ENCODE peak calls at places on chromosome 15, in four cellular contexts. U is psoas muscle, A is colonic mucosa, K is PC-9. S is an unnamed sample.

GRCh38 chr15:46808834-46809233 is 908.5 kb upstream of the SEMA6D start:
- DNase-seq in U (no peak), A (no peak), K (no peak), S (peak; percentile 45)

GRCh38 chr15:71219646-71220045 is 104.4 kb downstream of the THSD4 start:
- DNase-seq in U (no peak), A (no peak), K (no peak), S (peak; percentile 68)

GRCh38 chr15:82551646-82552247 is 11.5 kb upstream of the RPS17 start:
- DNase-seq in U (no peak), A (no peak), K (peak; percentile 68), S (peak; percentile 65)

GRCh38 chr15:94855018-94855408 is 623.7 kb downstream of the MCTP2 start:
- DNase-seq in U (no peak), A (no peak), K (no peak), S (no peak)

GRCh38 chr15:84648539-84648938 is 5.5 kb downstream of the WDR73 start:
- DNase-seq in U (peak; percentile 61), A (no peak), K (no peak), S (no peak)

GRCh38 chr15:78438595-78439285 is 724 bp downstream of the IREB2 start:
- DNase-seq in U (no peak), A (no peak), K (no peak), S (no peak)

GRCh38 chr15:70271422-70272088 is 173.8 kb upstream of the TLE3 start:
- DNase-seq in U (peak; percentile 47), A (no peak), K (peak; percentile 93), S (peak; percentile 62)

GRCh38 chr15:75230524-75231371 is 27.4 kb upstream of the GOLGA6C start:
- DNase-seq in U (peak; percentile 7), A (no peak), K (no peak), S (no peak)

GRCh38 chr15:90957105-90957790 is 2.6 kb downstream of the RCCD1 start:
- DNase-seq in U (no peak), A (no peak), K (no peak), S (no peak)

GRCh38 chr15:28003302-28004037 is 95.6 kb downstream of the OCA2 start:
- DNase-seq in U (no peak), A (peak; percentile 8), K (no peak), S (no peak)

GRCh38 chr15:78034495-78035191 is 42.9 kb downstream of the TBC1D2B start:
- DNase-seq in U (no peak), A (no peak), K (no peak), S (no peak)

GRCh38 chr15:39804026-39804425 is 21.4 kb upstream of the FSIP1 start:
- DNase-seq in U (no peak), A (no peak), K (no peak), S (peak; percentile 96)

GRCh38 chr15:87155771-87156170 is 1076.1 kb downstream of the AGBL1 start:
- DNase-seq in U (no peak), A (no peak), K (no peak), S (no peak)

GRCh38 chr15:74414081-74414580 is 19.6 kb downstream of the SEMA7A start:
- DNase-seq in U (no peak), A (no peak), K (no peak), S (no peak)

GRCh38 chr15:76903251-76903681 is 1.9 kb downstream of the SCAPER start:
- DNase-seq in U (no peak), A (no peak), K (no peak), S (peak; percentile 38)

GRCh38 chr15:35486296-35486695 is 59.7 kb downstream of the DPH6 start:
- DNase-seq in U (no peak), A (no peak), K (no peak), S (no peak)

GRCh38 chr15:100601158-100601557 is 826 bp downstream of the LINS1 start:
- DNase-seq in U (no peak), A (no peak), K (no peak), S (peak; percentile 6)

GRCh38 chr15:58249646-58250312 is 111.6 kb downstream of the AQP9 start:
- DNase-seq in U (no peak), A (no peak), K (no peak), S (no peak)

GRCh38 chr15:95298729-95299128 is 1031.8 kb upstream of the NR2F2 start:
- DNase-seq in U (no peak), A (no peak), K (no peak), S (no peak)

GRCh38 chr15:31300981-31301686 is 25.5 kb upstream of the KLF13 start:
- DNase-seq in U (no peak), A (no peak), K (no peak), S (no peak)

GRCh38 chr15:67064607-67065530 is 533 bp upstream of the SMAD3 start:
- DNase-seq in U (peak; percentile 69), A (peak; percentile 70), K (peak; percentile 50), S (peak; percentile 54)

GRCh38 chr15:101064795-101065569 is 145.8 kb downstream of the LRRK1 start:
- DNase-seq in U (no peak), A (no peak), K (no peak), S (no peak)

GRCh38 chr15:47788685-47789084 is 71.4 kb downstream of the SEMA6D start:
- DNase-seq in U (no peak), A (no peak), K (no peak), S (no peak)

GRCh38 chr15:81046290-81046689 is 45.6 kb downstream of the TLNRD1 start:
- DNase-seq in U (no peak), A (no peak), K (no peak), S (no peak)
- H3K4me1 ChIP-seq in U (no peaks in the 10 kb centered on the region), A (no peaks in the 10 kb centered on the region), K (no peaks in the 10 kb centered on the region), S (no peaks in the 10 kb centered on the region)

GRCh38 chr15:63605036-63605435 is 7.8 kb downstream of the FBXL22 start:
- DNase-seq in U (no peak), A (no peak), K (no peak), S (peak; percentile 29)
- TF ChIP-seq CTCF in U (no peak), A (no peak), K (no peak), S (no peak)

DNA sequence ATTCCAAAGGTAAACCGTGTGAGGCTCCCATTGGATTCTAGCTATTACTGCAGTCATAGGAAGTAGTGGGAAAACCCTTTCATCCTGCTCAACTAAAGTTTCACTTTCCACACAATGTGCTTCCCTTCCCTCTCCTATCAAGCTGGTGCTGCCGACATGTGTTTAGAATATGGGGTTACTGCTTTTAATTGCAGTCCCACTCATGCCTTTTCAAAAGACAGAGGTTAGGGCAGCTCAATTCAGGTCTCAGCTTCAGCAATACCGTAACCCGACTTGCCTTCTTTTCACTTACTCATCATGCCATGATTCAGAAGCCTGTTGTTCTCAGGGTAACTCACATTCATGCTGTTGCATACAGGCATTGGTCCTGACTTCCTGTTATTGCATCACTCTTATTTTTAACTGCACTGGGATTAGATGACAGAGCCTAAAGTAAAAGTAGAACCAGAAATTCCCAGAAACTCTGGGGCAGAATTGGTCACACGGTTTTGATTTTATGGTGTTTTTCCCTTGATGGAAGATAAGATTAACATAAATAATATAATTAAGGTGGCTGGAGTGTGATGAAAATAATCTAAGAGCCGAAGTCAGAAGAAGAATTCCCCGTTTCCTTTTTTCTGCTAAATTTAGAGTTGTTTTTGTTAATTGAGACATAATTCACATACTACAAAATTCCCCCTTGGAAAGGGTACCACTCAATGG is 45.7 kb downstream of the C2CD4B start:
- DNase-seq in U (no peak), A (no peak), K (peak; percentile 84), S (peak; percentile 98)
- H3K27ac ChIP-seq in U (peak overlapping the region; percentile 83), A (peak overlapping the region; percentile 88), K (peak overlapping the region; percentile 75), S (peak overlapping the region; percentile 94)

GRCh38 chr15:68112711-68113110 is 58.6 kb downstream of the PIAS1 start:
- DNase-seq in U (no peak), A (no peak), K (no peak), S (no peak)

GRCh38 chr15:68113751-68114150 is 59.6 kb downstream of the PIAS1 start:
- DNase-seq in U (no peak), A (no peak), K (no peak), S (no peak)

GRCh38 chr15:68113273-68113672 is 59.2 kb downstream of the PIAS1 start:
- DNase-seq in U (no peak), A (no peak), K (no peak), S (no peak)

GRCh38 chr15:68114356-68114755 is 60.2 kb downstream of the PIAS1 start:
- DNase-seq in U (no peak), A (no peak), K (no peak), S (peak; percentile 12)

GRCh38 chr15:68114840-68115239 is 60.7 kb downstream of the PIAS1 start:
- DNase-seq in U (no peak), A (no peak), K (no peak), S (no peak)
- H3K4me1 ChIP-seq in U (peaks cover 36% of the 10 kb centered on the region), A (peaks cover 4% of the 10 kb centered on the region), K (no peaks in the 10 kb centered on the region), S (peaks cover 16% of the 10 kb centered on the region)

DNA sequence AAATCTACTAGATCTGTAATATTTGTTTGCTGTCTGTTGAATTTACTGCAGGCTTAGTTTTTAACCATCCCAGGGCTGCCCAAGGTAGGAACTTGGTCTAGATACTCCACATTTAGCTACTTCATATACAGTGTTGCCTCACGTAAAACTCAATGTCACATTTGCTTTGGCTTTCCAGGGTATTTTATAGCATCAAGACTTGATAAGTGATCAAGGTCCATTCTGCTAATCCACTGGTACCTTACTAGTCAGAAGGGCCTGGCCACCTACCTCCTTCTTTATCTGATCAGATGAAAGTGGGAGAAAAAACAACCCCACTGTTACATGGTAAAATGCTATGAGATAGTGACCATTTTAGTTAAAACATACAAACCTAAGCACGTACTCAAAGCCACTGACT is 25.5 kb upstream of the GREM1 start:
- DNase-seq in U (no peak), A (no peak), K (no peak), S (no peak)
- TF ChIP-seq CTCF in U (no peak), A (no peak), K (no peak), S (no peak)

GRCh38 chr15:85676332-85676731 is 118.4 kb downstream of the KLHL25 start:
- DNase-seq in U (no peak), A (no peak), K (peak; percentile 42), S (peak; percentile 27)
- H3K27ac ChIP-seq in U (no peak overlapping the region), A (no peak overlapping the region), K (no peak overlapping the region), S (no peak overlapping the region)

DNA sequence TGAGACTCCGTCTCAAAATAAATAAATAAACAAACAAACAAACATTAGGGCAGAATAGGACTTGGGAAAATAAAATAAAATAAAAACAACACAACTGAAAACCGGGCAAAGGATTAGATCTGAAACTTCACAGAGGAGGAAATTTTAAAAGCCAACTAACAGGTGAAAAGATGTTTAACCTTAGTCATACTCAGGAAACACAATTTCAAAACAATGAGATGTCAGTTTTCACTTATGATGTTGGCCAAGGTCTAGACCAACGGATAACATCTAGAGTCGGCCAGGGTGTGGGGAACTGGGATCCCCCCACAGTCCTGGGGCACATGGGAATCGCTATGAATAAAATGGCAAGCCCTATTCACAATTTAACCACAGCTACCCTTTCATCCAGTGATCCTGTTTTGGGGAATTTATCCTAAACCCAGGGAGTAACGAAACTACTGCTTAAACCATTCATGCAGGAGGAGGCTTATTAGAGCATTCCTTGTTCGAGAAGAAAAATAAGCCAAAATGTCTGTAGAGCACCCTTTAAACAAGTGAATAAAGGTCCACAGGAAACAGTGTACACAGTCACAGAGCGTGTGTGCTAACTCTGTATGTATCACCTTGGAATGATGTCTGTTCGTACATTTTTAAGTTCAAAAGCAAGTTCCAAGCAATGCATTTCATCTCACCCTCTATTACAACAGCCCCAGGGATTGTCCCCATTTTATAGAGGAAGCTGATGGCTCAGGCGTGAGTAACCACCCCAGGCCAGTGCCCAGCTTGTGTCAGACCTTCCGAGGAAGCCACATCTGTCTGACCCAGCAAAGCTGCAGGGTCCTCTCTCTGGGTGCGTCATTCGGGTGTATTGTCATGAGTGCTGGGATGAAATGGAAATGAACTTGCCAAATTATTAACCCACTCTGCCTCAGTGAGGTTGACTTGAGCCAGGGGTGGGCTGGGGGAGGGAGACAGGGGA is 6.3 kb upstream of the ANPEP start:
- DNase-seq in U (no peak), A (no peak), K (peak; percentile 88), S (peak; percentile 65)
- H3K4me1 ChIP-seq in U (no peaks in the 10 kb centered on the region), A (no peaks in the 10 kb centered on the region), K (peaks cover 75% of the 10 kb centered on the region), S (peaks cover 4% of the 10 kb centered on the region)